ENCODE peak calls at places on chromosomes 2 and 18, in seven cellular contexts. Y is pancreas, L is IMR-90, J is mammary epithelial cell, B is MM.1S, U is H1, R is tibial artery. Q is an unnamed sample. For H3K4me1, the result is how much of the 10 kb centered on the place peaks cover.

GRCh38 chr2:174762464-174762863 is 1.8 kb downstream of the CHRNA1 start:
- DNase-seq in Y (no peak), L (no peak), J (no peak), B (no peak), U (no peak), R (no peak), Q (no peak)

GRCh38 chr2:43541165-43541564 is 54.7 kb downstream of the THADA start:
- DNase-seq in Y (no peak), L (peak), J (peak), B (no peak), U (no peak), R (no peak), Q (peak)

GRCh38 chr18:76822510-76823165 is at the start of gene ZNF236:
- DNase-seq in Y (peak), L (peak), J (peak), B (peak), U (peak), R (peak), Q (no peak)

GRCh38 chr18:78627546-78628315 is 351.9 kb upstream of the SALL3 start:
- DNase-seq in Y (peak), L (no peak), J (no peak), B (no peak), U (no peak), R (no peak), Q (no peak)

GRCh38 chr18:79328917-79329316 is 66.8 kb upstream of the NFATC1 start:
- DNase-seq in Y (no peak), L (no peak), J (no peak), B (no peak), U (peak), R (no peak), Q (no peak)

GRCh38 chr2:24107336-24107735 is 15.8 kb downstream of the PFN4 start:
- DNase-seq in Y (no peak), L (no peak), J (no peak), B (no peak), U (no peak), R (no peak), Q (no peak)

GRCh38 chr2:223626713-223627112 is 24.6 kb upstream of the SCG2 start:
- DNase-seq in Y (no peak), L (peak), J (peak), B (no peak), U (no peak), R (no peak), Q (no peak)

GRCh38 chr2:74440005-74440377 is 1.7 kb downstream of the RTKN start:
- DNase-seq in Y (no peak), L (peak), J (peak), B (no peak), U (no peak), R (peak), Q (no peak)

GRCh38 chr2:78992451-78992806 is 33.1 kb upstream of the REG3G start:
- DNase-seq in Y (no peak), L (no peak), J (no peak), B (peak), U (peak), R (no peak), Q (no peak)

GRCh38 chr2:106334802-106335201 is 133.4 kb downstream of the RGPD3 start:
- DNase-seq in Y (no peak), L (no peak), J (no peak), B (no peak), U (no peak), R (no peak), Q (no peak)

GRCh38 chr18:63882333-63883141 is 5.0 kb upstream of the SERPINB2 start:
- DNase-seq in Y (peak), L (peak), J (peak), B (no peak), U (no peak), R (no peak), Q (peak)

GRCh38 chr2:240921319-240922233 is 15.4 kb downstream of the CROCC2 start:
- DNase-seq in Y (peak), L (peak), J (peak), B (no peak), U (peak), R (peak), Q (peak)

GRCh38 chr2:46632349-46632748 is 153.0 kb downstream of the TMEM247 start:
- DNase-seq in Y (no peak), L (peak), J (peak), B (peak), U (no peak), R (no peak), Q (no peak)

GRCh38 chr18:50734886-50735285 is 84.9 kb downstream of the MRO start:
- DNase-seq in Y (no peak), L (no peak), J (no peak), B (no peak), U (no peak), R (no peak), Q (no peak)

GRCh38 chr18:32468147-32468845 is 2.4 kb downstream of the GAREM1 start:
- DNase-seq in Y (no peak), L (no peak), J (peak), B (peak), U (no peak), R (no peak), Q (no peak)

GRCh38 chr2:219073413-219074129 is 12.8 kb upstream of the IHH start:
- DNase-seq in Y (no peak), L (peak), J (peak), B (peak), U (peak), R (no peak), Q (no peak)

GRCh38 chr2:10571057-10571456 is 118.7 kb downstream of the NOL10 start:
- DNase-seq in Y (no peak), L (no peak), J (no peak), B (no peak), U (no peak), R (no peak), Q (no peak)

GRCh38 chr2:113080134-113080533 is 12.4 kb downstream of the IL1F10 start:
- DNase-seq in Y (no peak), L (no peak), J (peak), B (peak), U (peak), R (no peak), Q (no peak)

GRCh38 chr2:43306197-43306596 is 79.8 kb upstream of the ZFP36L2 start:
- DNase-seq in Y (no peak), L (no peak), J (no peak), B (no peak), U (no peak), R (no peak), Q (no peak)

GRCh38 chr2:8681786-8682692 is at the start of gene ID2:
- DNase-seq in Y (peak), L (peak), J (peak), B (peak), U (peak), R (peak), Q (peak)
- H3K4me1 ChIP-seq in Y (under half), L (under half), J (under half), B (under half), U (under half), R (under half), Q (under half)

GRCh38 chr2:196759378-196759706 is 40.1 kb downstream of the GTF3C3 start:
- DNase-seq in Y (no peak), L (peak), J (no peak), B (no peak), U (no peak), R (no peak), Q (no peak)
- H3K4me3 ChIP-seq in Y (no peak), L (no peak), J (no peak), B (no peak), U (no peak), R (no peak), Q (no peak)

GRCh38 chr18:22856870-22857269 is 76.3 kb upstream of the RBBP8 start:
- DNase-seq in Y (no peak), L (no peak), J (peak), B (no peak), U (no peak), R (no peak), Q (peak)
- TF ChIP-seq CTCF in Y (no peak), L (no peak), J (no peak), B (no peak), U (no peak), R (no peak), Q (no peak)

GRCh38 chr2:70515938-70516337 is 37.7 kb downstream of the TGFA start:
- DNase-seq in Y (no peak), L (no peak), J (no peak), B (no peak), U (no peak), R (no peak), Q (no peak)

GRCh38 chr2:70511986-70512729 is 41.5 kb downstream of the TGFA start:
- DNase-seq in Y (no peak), L (no peak), J (no peak), B (no peak), U (peak), R (no peak), Q (no peak)

GRCh38 chr2:70516596-70516995 is 37.0 kb downstream of the TGFA start:
- DNase-seq in Y (no peak), L (no peak), J (peak), B (no peak), U (no peak), R (no peak), Q (no peak)

GRCh38 chr2:70514612-70515055 is 39.0 kb downstream of the TGFA start:
- DNase-seq in Y (peak), L (no peak), J (no peak), B (no peak), U (no peak), R (no peak), Q (no peak)

GRCh38 chr2:70513751-70514150 is 39.9 kb downstream of the TGFA start:
- DNase-seq in Y (no peak), L (no peak), J (no peak), B (no peak), U (no peak), R (no peak), Q (no peak)
- H3K4me1 ChIP-seq in Y (under half), L (under half), J (under half), B (under half), U (under half), R (under half), Q (half or more)

DNA sequence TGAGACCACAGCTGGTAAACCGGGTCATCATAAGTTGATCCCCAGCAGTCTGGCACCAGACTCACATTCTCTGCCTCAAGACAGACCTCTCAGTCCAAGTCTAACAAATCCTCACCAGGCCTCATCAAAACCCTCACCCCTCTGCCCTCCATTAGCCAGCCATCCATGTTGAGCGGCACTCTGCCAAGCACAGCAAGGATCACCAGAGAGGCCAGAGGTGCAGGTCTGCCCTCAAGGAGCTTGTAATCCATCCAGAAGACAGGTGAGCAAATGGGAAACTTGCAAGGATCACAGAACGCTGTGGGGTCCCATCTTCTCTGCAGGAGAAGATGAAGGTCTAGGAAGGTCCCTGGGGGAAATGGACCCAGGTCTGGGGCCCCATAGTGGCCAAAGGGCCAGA is 63.6 kb downstream of the TNS1 start:
- DNase-seq in Y (no peak), L (no peak), J (no peak), B (no peak), U (no peak), R (no peak), Q (no peak)
- H3K4me3 ChIP-seq in Y (no peak), L (no peak), J (no peak), B (no peak), U (no peak), R (peak), Q (no peak)

GRCh38 chr18:45282101-45282812 is 333.0 kb upstream of the SLC14A2 start:
- DNase-seq in Y (no peak), L (no peak), J (no peak), B (no peak), U (no peak), R (no peak), Q (no peak)
- TF ChIP-seq CTCF in Y (no peak), L (no peak), J (peak), B (no peak), U (peak), R (no peak), Q (no peak)

GRCh38 chr2:155727097-155727906 is 605.2 kb downstream of the NR4A2 start:
- DNase-seq in Y (no peak), L (no peak), J (no peak), B (no peak), U (no peak), R (no peak), Q (no peak)
- H3K4me1 ChIP-seq in Y (under half), L (under half), J (under half), B (under half), U (under half), R (under half), Q (under half)

GRCh38 chr2:95526360-95527341 is 42.1 kb upstream of the TRIM43B start:
- DNase-seq in Y (peak), L (peak), J (peak), B (peak), U (no peak), R (peak), Q (no peak)
- H3K4me3 ChIP-seq in Y (peak), L (peak), J (peak), B (peak), U (no peak), R (peak), Q (peak)

GRCh38 chr2:127196549-127196948 is 23.6 kb downstream of the CYP27C1 start:
- DNase-seq in Y (no peak), L (no peak), J (no peak), B (no peak), U (no peak), R (no peak), Q (no peak)

GRCh38 chr2:127195140-127196074 is 24.7 kb downstream of the CYP27C1 start:
- DNase-seq in Y (no peak), L (no peak), J (no peak), B (no peak), U (no peak), R (no peak), Q (no peak)

GRCh38 chr2:127199223-127199622 is 20.9 kb downstream of the CYP27C1 start:
- DNase-seq in Y (no peak), L (no peak), J (no peak), B (no peak), U (no peak), R (no peak), Q (no peak)

GRCh38 chr2:127197475-127198385 is 22.4 kb downstream of the CYP27C1 start:
- DNase-seq in Y (peak), L (peak), J (no peak), B (peak), U (peak), R (no peak), Q (no peak)

GRCh38 chr2:127196998-127197397 is 23.1 kb downstream of the CYP27C1 start:
- DNase-seq in Y (no peak), L (no peak), J (no peak), B (peak), U (no peak), R (no peak), Q (no peak)
- TF ChIP-seq CTCF in Y (no peak), L (peak), J (peak), B (peak), U (peak), R (no peak), Q (peak)